ENCODE peak calls at places on chromosome 14, in seven cellular contexts. W is mucosa of descending colon, M is brain microvascular endothelial cell, B is fibroblast of lung, Z is left lung, I is MCF 10A, O is GM12865. J is an unnamed sample.

GRCh38 chr14:100446572-100446971 is 123.4 kb downstream of the SLC25A47 start:
- DNase-seq in W (no peak), M (no peak), B (no peak), Z (no peak), I (no peak), O (no peak), J (no peak)

GRCh38 chr14:77148510-77149231 is 7.1 kb upstream of the ZDHHC22 start:
- DNase-seq in W (no peak), M (no peak), B (no peak), Z (no peak), I (no peak), O (no peak), J (no peak)

GRCh38 chr14:22549304-22549962 is 39.6 kb downstream of the DAD1 start:
- DNase-seq in W (no peak), M (no peak), B (no peak), Z (no peak), I (no peak), O (peak), J (no peak)

GRCh38 chr14:74425525-74426201 is 347 bp downstream of the SYNDIG1L start:
- DNase-seq in W (peak), M (no peak), B (no peak), Z (no peak), I (peak), O (peak), J (peak)

GRCh38 chr14:92665699-92666110 is 82.7 kb downstream of the LGMN start:
- DNase-seq in W (no peak), M (no peak), B (no peak), Z (no peak), I (no peak), O (no peak), J (no peak)

GRCh38 chr14:71478542-71478941 is 453.7 kb upstream of the RGS6 start:
- DNase-seq in W (no peak), M (peak), B (peak), Z (no peak), I (no peak), O (peak), J (no peak)

GRCh38 chr14:68956728-68957127 is 22.4 kb downstream of the ACTN1 start:
- DNase-seq in W (no peak), M (no peak), B (no peak), Z (no peak), I (no peak), O (no peak), J (no peak)

GRCh38 chr14:54735424-54735823 is 167.2 kb downstream of the GCH1 start:
- DNase-seq in W (no peak), M (no peak), B (no peak), Z (no peak), I (no peak), O (no peak), J (no peak)

GRCh38 chr14:99698236-99698635 is 14.1 kb downstream of the CYP46A1 start:
- DNase-seq in W (no peak), M (no peak), B (no peak), Z (no peak), I (no peak), O (no peak), J (no peak)

GRCh38 chr14:70721542-70721941 is 79.8 kb downstream of the TTC9 start:
- DNase-seq in W (no peak), M (peak), B (no peak), Z (no peak), I (no peak), O (no peak), J (no peak)

GRCh38 chr14:61601923-61602732 is 93.2 kb upstream of the HIF1A start:
- DNase-seq in W (no peak), M (no peak), B (no peak), Z (no peak), I (no peak), O (no peak), J (no peak)

GRCh38 chr14:61602733-61603077 is 92.6 kb upstream of the HIF1A start:
- DNase-seq in W (no peak), M (no peak), B (no peak), Z (no peak), I (no peak), O (no peak), J (no peak)

GRCh38 chr14:61598980-61599379 is 96.3 kb upstream of the HIF1A start:
- DNase-seq in W (no peak), M (no peak), B (no peak), Z (no peak), I (no peak), O (peak), J (no peak)

GRCh38 chr14:61596985-61597384 is 98.3 kb upstream of the HIF1A start:
- DNase-seq in W (no peak), M (no peak), B (no peak), Z (no peak), I (no peak), O (no peak), J (no peak)

DNA sequence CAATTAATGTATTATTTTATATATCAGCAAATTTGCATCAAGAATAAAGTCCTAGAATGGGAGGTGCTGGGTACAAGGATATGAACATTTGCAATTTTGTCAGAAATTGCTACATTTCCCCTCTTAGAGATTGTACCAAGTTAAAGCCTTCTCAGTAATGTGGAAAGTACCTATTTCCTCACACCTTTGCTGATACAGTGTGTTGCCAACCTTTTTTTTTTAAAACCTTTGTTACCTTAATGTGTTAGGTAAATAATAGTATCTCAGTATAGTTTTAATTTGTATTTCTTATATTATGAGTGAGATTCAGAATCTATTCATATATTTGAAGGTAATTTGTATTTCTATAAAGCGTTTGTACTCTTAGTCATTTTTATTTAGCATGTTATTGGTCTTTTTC is 95.4 kb upstream of the HIF1A start:
- DNase-seq in W (no peak), M (no peak), B (no peak), Z (no peak), I (no peak), O (no peak), J (no peak)
- TF ChIP-seq CTCF in W (no peak), M (no peak), B (no peak), Z (no peak), I (no peak), O (no peak), J (no peak)

GRCh38 chr14:50622978-50623377 is 45.1 kb downstream of the SAV1 start:
- DNase-seq in W (no peak), M (no peak), B (peak), Z (no peak), I (no peak), O (no peak), J (no peak)
- TF ChIP-seq CTCF in W (no peak), M (no peak), B (no peak), Z (no peak), I (no peak), O (no peak), J (no peak)

GRCh38 chr14:28776482-28777266 is 10.1 kb downstream of the FOXG1 start:
- DNase-seq in W (no peak), M (no peak), B (no peak), Z (no peak), I (no peak), O (no peak), J (no peak)

GRCh38 chr14:28774764-28775738 is 8.5 kb downstream of the FOXG1 start:
- DNase-seq in W (no peak), M (no peak), B (no peak), Z (no peak), I (no peak), O (no peak), J (no peak)

GRCh38 chr14:28772613-28773012 is 6.0 kb downstream of the FOXG1 start:
- DNase-seq in W (no peak), M (no peak), B (no peak), Z (no peak), I (no peak), O (peak), J (no peak)

GRCh38 chr14:28773176-28773575 is 6.6 kb downstream of the FOXG1 start:
- DNase-seq in W (no peak), M (no peak), B (no peak), Z (no peak), I (no peak), O (no peak), J (no peak)

GRCh38 chr14:28773917-28774691 is 7.5 kb downstream of the FOXG1 start:
- DNase-seq in W (no peak), M (no peak), B (peak), Z (no peak), I (no peak), O (peak), J (no peak)
- TF ChIP-seq CTCF in W (no peak), M (peak), B (peak), Z (no peak), I (no peak), O (peak), J (peak)

DNA sequence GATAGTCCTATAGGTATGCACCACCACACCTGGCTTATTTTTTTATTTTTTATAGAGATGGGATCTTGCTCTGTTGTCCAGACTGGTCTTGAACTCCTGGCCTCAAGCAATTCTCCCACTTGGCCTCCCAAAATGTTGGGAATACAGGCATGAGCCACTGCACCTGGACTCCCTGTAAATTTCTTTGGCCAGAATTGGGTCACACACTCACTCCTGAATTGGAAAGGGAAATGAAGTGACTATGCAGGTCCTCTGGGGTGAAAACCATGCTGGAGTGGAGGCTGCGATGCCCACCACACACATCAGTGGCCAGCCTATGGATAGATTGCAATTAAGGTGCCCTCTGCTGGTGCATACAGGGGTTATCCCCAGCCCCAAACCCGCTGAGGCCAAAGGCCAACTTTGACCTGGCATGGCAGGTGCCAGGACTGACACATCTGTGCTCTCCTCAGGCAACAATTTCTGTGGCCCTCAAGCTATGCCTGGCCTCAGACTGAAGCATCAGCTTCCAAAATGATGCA is 125.6 kb downstream of the SLC38A6 start:
- DNase-seq in W (no peak), M (no peak), B (no peak), Z (no peak), I (no peak), O (peak), J (no peak)
- TF ChIP-seq CTCF in W (no peak), M (peak), B (peak), Z (no peak), I (peak), O (peak), J (no peak)

J was measured in GM10248.